ENCODE peak calls at places on chromosome 16, in four cellular contexts. Q is A549, I is psoas muscle, Y is osteocyte. R is an unnamed sample.
A peak's percentile ranks its signal among the peaks of the same experiment; 100 is the strongest.

GRCh38 chr16:85749686-85750020 is 1.2 kb downstream of the C16orf74 start:
- DNase-seq in Y (no peak), Q (no peak), I (no peak), R (no peak)

GRCh38 chr16:23924138-23924537 is 88.4 kb downstream of the PRKCB start:
- DNase-seq in I (no peak), Q (no peak), Y (no peak), R (no peak)

GRCh38 chr16:62035115-62036092 is 834 bp downstream of the CDH8 start:
- DNase-seq in I (no peak), Q (no peak), Y (peak; percentile 85), R (no peak)

GRCh38 chr16:68200120-68200783 is 35.7 kb downstream of the ESRP2 start:
- DNase-seq in Y (no peak), I (no peak), Q (peak; percentile 13), R (peak; percentile 11)

GRCh38 chr16:79805621-79806020 is 205.1 kb upstream of the MAF start:
- DNase-seq in Y (no peak), I (no peak), Q (no peak), R (no peak)

GRCh38 chr16:4882633-4883285 is 35.5 kb downstream of the UBN1 start:
- DNase-seq in I (peak; percentile 50), Y (no peak), Q (no peak), R (peak; percentile 91)

GRCh38 chr16:68086860-68087268 is 1.7 kb downstream of the NFATC3 start:
- DNase-seq in Q (no peak), I (no peak), Y (no peak), R (no peak)

GRCh38 chr16:48366165-48367093 is 18.8 kb downstream of the SIAH1 start:
- DNase-seq in Q (peak; percentile 88), I (no peak), Y (no peak), R (peak; percentile 63)

GRCh38 chr16:12066823-12067222 is 90.3 kb downstream of the SNX29 start:
- DNase-seq in Y (no peak), Q (no peak), I (peak; percentile 7), R (no peak)

GRCh38 chr16:80273635-80274538 is 266.9 kb upstream of the DYNLRB2 start:
- DNase-seq in I (no peak), Y (no peak), Q (no peak), R (no peak)

GRCh38 chr16:49050607-49051006 is 231.0 kb downstream of the CBLN1 start:
- DNase-seq in I (no peak), Y (no peak), Q (no peak), R (no peak)

GRCh38 chr16:35725949-35726348 is 2266.5 kb downstream of the TP53TG3F start:
- DNase-seq in I (no peak), Y (peak; percentile 36), Q (no peak), R (no peak)

GRCh38 chr16:83393196-83393981 is 414.4 kb upstream of the HSBP1 start:
- DNase-seq in Y (no peak), I (no peak), Q (no peak), R (no peak)

GRCh38 chr16:667113-667779 is 686 bp upstream of the RHOT2 start:
- DNase-seq in Q (no peak), Y (no peak), I (no peak), R (no peak)

GRCh38 chr16:886084-886543 is 84.7 kb downstream of the LMF1 start:
- DNase-seq in I (peak; percentile 35), Q (no peak), Y (no peak), R (no peak)

GRCh38 chr16:4505356-4506153 is 29.4 kb downstream of the HMOX2 start:
- DNase-seq in I (no peak), Y (no peak), Q (no peak), R (no peak)

GRCh38 chr16:69595127-69596036 is 29.6 kb downstream of the NFAT5 start:
- DNase-seq in Y (no peak), Q (peak; percentile 37), I (no peak), R (no peak)

GRCh38 chr16:5200123-5200522 is 102.5 kb upstream of the EEF2KMT start:
- DNase-seq in Q (no peak), I (no peak), Y (no peak), R (no peak)

GRCh38 chr16:30703971-30704370 is 5.0 kb downstream of the SRCAP start:
- DNase-seq in Y (no peak), I (no peak), Q (no peak), R (no peak)

GRCh38 chr16:8589293-8590160 is 784 bp downstream of the TMEM114 start:
- DNase-seq in I (no peak), Q (no peak), Y (no peak), R (no peak)

GRCh38 chr16:74480150-74481029 is 59.1 kb upstream of the CLEC18B start:
- DNase-seq in I (no peak), Y (no peak), Q (peak; percentile 89), R (peak; percentile 86)

GRCh38 chr16:19644877-19645276 is 73.2 kb downstream of the KNOP1 start:
- DNase-seq in I (peak; percentile 56), Q (no peak), Y (no peak), R (no peak)

GRCh38 chr16:74607310-74607966 is 524 bp upstream of the GLG1 start:
- DNase-seq in Y (no peak), Q (no peak), I (no peak), R (no peak)

DNA sequence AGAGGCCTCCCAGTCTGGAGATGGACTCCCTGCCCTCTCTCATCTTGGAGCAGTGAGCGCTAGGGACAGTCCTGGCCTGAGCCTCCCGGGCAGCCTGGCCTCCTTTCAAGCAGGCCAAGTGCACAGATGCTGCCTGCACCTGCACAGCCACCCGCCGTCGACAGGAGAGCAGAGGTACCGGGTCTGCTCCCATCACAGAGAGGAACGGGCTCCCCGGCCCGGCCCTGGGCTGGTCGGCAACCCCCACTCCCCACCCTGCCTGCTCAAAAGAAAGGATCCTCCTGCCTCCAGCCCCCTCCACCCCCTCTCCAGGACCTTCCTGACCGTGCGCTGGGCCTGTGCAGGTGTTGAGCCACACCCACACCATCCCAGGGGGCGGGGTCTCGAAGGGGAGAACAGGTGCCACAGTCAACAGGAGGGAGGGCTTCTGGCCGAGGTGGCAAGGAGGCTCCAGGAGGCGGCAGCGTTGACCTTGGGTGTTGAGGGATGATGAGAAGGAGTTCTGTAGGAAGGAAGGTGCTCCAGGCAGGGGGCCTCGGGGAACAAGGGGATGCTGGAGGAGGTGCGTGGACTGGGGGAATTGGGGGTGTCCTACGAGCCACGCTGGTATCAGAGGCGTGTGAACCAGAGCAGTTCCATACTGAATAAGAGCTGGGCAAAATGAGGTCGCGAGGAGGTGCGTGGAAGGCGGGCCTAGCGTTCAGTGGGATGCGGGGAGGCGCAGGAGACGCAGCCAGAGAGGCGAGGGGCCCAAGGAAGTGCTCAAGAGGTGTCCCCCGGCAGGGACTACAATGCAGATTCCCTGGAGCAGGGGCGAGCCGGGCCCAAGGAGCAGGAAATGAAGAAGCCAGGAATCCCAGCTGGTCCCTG is 967 bp upstream of the CDH15 start:
- DNase-seq in Y (no peak), I (peak; percentile 63), Q (peak; percentile 41), R (peak; percentile 86)
- TF ChIP-seq CTCF in Y (no peak), I (no peak), Q (peak; percentile 17), R (no peak)

DNA sequence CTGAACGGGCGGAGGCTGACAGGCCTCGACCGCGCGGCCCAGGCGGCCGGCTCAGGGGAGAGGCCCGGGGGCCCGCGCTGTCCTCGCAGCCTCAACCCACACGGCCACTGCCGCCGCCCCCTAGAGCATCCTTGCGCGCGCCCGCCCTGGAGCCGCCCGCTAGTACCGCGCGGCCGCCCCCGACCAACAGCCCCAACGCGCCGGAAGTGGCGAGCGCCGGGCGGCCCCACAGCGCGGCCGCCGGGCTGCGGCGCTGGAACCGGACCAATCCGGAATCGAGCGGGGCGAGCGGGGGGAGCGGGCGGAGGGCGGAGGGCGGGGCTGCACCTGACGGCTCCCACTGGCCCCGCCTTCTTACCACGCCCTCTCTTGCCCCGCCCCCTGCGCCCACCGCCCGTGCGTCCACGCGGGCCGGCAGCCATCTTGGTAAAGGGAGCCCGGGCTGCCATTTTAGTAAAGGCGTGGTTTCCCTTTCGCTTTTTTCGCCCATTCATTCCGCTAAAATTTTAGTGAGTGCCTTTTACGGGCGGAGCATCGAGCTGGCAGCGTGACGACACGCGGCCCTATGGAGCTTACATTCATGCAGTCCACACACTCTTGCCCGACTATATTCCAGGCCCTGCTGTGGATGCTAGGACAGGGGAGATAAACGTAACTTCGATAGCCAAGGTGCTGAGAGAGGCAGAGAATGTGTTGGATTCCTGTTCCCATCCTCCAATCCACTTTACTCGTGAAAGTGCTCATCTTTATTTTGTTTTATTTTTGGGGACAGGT is at the start of gene XPO6:
- DNase-seq in Q (peak; percentile 95), I (peak; percentile 98), Y (peak; percentile 99), R (peak; percentile 99)
- TF ChIP-seq CTCF in Q (no peak), I (no peak), Y (no peak), R (no peak)

GRCh38 chr16:72859581-72859980 is 188.3 kb downstream of the ZFHX3 start:
- DNase-seq in Q (no peak), I (no peak), Y (no peak), R (no peak)

GRCh38 chr16:72857841-72858594 is 189.9 kb downstream of the ZFHX3 start:
- DNase-seq in Q (no peak), I (no peak), Y (no peak), R (no peak)

GRCh38 chr16:72858611-72859493 is 189.1 kb downstream of the ZFHX3 start:
- DNase-seq in I (no peak), Q (no peak), Y (no peak), R (no peak)

GRCh38 chr16:72854537-72854936 is 193.4 kb downstream of the ZFHX3 start:
- DNase-seq in I (no peak), Q (no peak), Y (no peak), R (no peak)

DNA sequence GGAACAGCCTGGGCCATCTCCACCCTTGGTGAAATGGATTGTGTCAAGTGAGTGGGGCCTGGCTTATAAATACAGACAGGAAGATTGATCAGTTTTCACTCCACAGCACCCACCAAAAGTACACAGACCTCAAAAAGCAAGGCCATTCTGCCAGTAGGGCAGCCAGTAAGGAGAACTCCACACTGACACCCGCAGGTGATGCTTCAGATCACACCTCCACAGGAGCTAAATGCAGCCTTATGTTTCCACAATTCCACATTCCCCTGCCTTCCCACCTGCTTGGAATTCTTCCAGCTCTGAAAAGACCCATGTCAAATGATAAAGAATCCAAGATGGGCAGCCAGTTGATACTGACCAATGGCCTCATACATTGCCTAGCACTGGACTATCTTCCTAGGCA is 191.1 kb downstream of the ZFHX3 start:
- DNase-seq in Q (peak; percentile 30), Y (no peak), I (no peak), R (peak; percentile 56)
- TF ChIP-seq CTCF in Q (peak; percentile 15), Y (peak; percentile 44), I (peak; percentile 11), R (peak; percentile 22)

DNA sequence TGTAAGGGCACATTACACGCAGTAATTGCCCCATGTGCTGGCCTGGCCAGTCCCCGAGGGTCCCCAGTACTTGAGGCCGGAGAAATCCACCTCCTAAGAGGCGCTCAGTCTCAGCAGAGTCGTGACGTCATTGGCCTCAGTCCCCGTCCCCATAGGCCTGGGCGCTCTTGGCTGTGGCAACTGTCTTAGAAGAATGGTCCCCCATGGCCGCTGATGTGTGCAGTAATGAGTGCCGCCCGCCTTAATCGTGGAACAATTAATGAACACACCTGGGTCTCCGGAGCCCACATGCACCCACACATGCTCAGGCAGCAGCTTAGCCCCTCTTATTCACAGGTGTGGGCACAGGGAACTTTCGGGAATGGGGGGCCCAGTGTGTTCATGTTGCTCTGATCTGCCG is 86.5 kb upstream of the PLCG2 start:
- DNase-seq in Q (no peak), Y (no peak), I (no peak), R (no peak)
- TF ChIP-seq CTCF in Q (no peak), Y (no peak), I (no peak), R (no peak)

GRCh38 chr16:13331918-13332317 is 430.5 kb downstream of the SHISA9 start:
- DNase-seq in I (no peak), Y (no peak), Q (no peak), R (no peak)
- TF ChIP-seq CTCF in I (no peak), Y (no peak), Q (no peak), R (no peak)

R was measured in Calu3.